ENCODE peak calls at places on chromosomes 5 and 9, in four cellular contexts. I, W, M and X are unnamed samples.
A peak's percentile ranks its signal among the peaks of the same experiment; 100 is the strongest.

GRCh38 chr5:74372051-74372450 is 268.5 kb downstream of the ENC1 start:
- DNase-seq in M (no peak), I (no peak), W (no peak), X (no peak)

GRCh38 chr5:5494489-5495402 is 72.3 kb downstream of the ICE1 start:
- DNase-seq in M (peak; percentile 98), W (no peak), I (peak; percentile 89), X (no peak)

GRCh38 chr5:53418844-53419243 is 61.6 kb upstream of the FST start:
- DNase-seq in I (no peak), W (no peak), M (no peak), X (no peak)

GRCh38 chr5:156595132-156595787 is 254.8 kb upstream of the PPP1R2B start:
- DNase-seq in I (peak; percentile 34), M (no peak), W (no peak), X (peak; percentile 93)

GRCh38 chr9:29974197-29974596 is 2400.9 kb upstream of the C9orf72 start:
- DNase-seq in I (no peak), W (no peak), M (no peak), X (no peak)

GRCh38 chr5:133467712-133468463 is 144.5 kb downstream of the FSTL4 start:
- DNase-seq in W (no peak), I (no peak), M (no peak), X (no peak)

GRCh38 chr9:72579880-72580570 is 58.6 kb downstream of the TMC1 start:
- DNase-seq in I (no peak), M (peak; percentile 17), W (no peak), X (no peak)

GRCh38 chr9:72480931-72481330 is 40.5 kb upstream of the TMC1 start:
- DNase-seq in W (no peak), M (no peak), I (no peak), X (no peak)

GRCh38 chr5:60399507-60399906 is 300.5 kb downstream of the DEPDC1B start:
- DNase-seq in I (no peak), W (no peak), M (no peak), X (no peak)

GRCh38 chr5:180128671-180129261 is 57.2 kb upstream of the RNF130 start:
- DNase-seq in I (no peak), W (no peak), M (no peak), X (peak; percentile 87)

DNA sequence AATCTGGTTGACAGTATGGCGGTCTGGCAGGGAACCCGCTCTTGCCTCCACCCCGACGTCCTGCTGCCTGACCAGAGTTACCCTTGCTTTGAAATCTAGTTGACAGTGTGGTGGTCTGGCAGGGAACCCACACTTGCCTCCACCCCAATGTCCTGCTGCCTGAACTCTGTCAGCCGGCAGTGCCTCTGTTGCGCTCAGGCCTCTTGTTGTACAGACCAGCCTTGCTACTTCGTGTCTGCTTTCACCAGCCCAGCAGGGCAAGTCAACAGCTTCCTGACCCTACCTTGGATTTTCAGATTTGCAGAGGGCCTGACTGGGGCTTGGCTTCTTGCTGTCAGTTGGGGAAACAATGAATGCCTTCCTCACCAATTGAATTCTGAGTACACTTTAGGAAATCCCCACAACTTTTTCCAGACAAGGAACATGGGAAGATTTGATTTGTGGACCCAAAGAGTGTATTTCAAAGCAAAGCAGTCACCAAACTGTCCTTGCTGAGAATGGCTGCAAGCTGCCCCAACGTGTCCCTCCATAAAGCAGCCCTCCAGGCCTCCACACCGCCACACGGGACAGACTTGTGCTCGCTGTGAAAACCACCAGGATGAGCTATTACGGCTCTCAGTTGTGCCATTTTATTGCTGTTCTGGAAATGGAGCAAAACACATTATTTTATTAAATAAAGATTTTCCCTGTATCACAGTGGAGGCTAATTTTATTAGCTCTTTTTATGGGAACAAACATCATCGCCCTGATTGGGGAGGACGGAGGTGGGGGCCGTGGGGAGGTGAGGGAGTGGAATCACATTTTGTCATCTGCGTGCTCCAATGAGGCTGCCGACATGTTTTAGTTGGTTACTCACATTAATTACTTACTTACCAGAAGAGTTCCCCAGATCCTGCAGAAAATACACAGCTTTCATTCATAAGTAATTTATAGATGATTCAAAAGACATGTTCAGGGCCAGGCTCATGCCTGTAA is 189.3 kb downstream of the AOPEP start:
- DNase-seq in W (no peak), M (no peak), I (no peak), X (peak; percentile 80)
- H3K4me1 ChIP-seq in W (peaks cover 44% of the 10 kb centered on the region), M (no peaks in the 10 kb centered on the region), I (peaks cover 4% of the 10 kb centered on the region), X (peaks cover 37% of the 10 kb centered on the region)

DNA sequence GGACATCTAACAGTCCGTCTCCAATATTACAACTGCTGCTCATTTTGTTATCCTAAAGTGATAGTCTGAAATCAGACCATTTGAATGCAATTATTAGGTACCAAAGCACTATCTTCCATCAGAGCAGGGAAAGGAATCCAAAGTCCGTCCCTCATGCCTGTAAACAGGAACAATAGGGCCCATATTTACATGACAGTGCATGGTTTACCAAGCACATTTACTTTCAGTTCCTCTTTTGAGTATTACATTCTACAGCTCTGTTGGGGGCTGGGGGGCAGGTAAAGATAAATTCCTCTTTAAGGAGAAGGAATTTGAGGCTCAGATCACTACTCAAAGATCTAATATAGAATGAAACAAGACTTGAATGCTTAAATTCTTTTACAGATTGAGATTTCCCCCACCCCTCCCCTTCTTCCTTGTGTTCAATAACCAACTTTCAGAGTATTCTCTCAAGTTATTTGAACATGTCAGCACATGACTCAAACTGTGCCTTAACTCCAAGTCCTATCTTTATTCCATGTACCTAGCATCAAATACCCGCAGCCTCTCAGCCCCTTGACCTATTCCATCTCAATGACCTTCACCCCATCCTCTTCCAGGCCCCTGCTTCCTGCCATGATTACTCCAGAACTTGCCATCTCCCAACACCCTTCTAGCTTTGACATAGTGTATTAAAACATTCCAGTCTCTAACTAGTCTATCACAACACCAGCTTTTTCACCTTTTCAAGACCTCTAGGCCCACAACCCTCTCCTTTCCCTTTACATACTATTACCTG is 71.0 kb downstream of the BRINP1 start:
- DNase-seq in M (no peak), W (no peak), I (no peak), X (no peak)
- TF ChIP-seq CTCF in M (no peak), W (no peak), I (no peak), X (no peak)

GRCh38 chr9:34983209-34983608 is 6.3 kb upstream of the DNAJB5 start:
- DNase-seq in I (no peak), M (no peak), W (no peak), X (no peak)
- H3K4me1 ChIP-seq in I (peaks cover 4% of the 10 kb centered on the region), M (no peaks in the 10 kb centered on the region), W (peaks cover 14% of the 10 kb centered on the region), X (peaks cover 2% of the 10 kb centered on the region)

DNA sequence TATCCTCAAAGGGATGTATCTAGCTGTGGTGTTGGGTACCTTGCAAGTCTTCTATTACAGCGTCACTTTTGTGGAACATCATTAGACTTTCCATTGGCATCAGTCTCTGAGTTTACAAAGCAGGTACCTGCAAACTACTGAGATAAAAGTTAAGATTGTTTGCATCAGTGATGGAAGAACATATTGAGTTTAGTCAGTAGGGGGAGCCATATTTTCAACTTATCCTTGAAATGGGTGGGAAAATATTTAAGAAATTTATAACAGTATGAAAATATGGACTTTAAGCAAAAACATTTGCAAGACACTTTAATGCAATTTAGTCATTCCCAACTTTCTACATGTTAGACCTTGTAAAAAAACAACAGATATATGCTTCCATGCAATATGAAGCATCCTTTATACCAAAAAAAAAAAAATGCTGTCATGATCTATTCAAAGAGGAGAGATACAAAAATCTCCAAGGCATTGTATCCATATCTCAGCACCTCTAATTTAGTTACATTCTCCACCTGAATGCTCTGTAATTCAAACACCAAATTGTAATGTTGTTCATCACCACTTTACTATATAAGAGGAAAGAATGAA is 98.6 kb upstream of the ADAMTS19 start:
- DNase-seq in M (no peak), W (no peak), I (no peak), X (no peak)
- TF ChIP-seq CTCF in M (no peak), W (no peak), I (no peak), X (peak; percentile 21)

DNA sequence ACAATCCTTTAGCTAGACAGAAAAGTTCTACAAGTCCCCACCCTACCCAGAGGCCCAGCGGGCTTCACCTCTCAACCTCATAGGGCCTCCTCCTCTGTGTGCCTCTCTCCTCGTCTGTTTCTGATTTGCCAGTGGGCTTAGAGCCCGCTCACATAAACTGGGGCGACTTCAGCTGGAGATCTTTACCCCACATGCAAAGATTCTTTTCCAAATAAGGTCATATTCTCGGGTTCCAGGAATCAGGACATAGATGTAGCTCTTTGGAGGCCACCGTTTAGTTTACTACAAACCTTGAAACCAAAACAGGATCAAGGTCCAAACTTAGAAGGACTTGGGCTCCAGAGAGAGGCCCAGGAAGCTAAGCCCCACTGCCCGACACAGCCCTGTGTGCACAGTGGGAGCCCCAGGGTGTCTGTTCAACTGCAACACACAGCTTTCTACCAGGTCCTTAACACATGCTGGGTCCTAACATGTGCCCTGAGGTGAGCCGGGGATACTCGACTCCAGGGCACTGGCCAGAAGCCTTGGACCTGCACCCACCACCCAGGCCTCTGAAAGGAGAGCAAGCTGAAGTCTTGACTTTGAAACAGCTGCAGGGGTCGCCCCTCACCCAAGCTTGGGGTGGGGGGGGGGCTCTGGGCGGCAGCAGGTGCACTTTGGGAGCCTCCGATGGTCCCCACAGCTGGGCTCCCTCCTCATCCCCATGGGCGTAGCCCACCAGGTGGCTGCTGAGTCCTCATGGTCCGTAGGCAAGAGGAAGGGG is 26.8 kb upstream of the SLC12A7 start:
- DNase-seq in W (no peak), M (no peak), I (no peak), X (no peak)
- H3K4me1 ChIP-seq in W (no peaks in the 10 kb centered on the region), M (peaks cover 38% of the 10 kb centered on the region), I (peaks cover 2% of the 10 kb centered on the region), X (peaks cover 12% of the 10 kb centered on the region)

DNA sequence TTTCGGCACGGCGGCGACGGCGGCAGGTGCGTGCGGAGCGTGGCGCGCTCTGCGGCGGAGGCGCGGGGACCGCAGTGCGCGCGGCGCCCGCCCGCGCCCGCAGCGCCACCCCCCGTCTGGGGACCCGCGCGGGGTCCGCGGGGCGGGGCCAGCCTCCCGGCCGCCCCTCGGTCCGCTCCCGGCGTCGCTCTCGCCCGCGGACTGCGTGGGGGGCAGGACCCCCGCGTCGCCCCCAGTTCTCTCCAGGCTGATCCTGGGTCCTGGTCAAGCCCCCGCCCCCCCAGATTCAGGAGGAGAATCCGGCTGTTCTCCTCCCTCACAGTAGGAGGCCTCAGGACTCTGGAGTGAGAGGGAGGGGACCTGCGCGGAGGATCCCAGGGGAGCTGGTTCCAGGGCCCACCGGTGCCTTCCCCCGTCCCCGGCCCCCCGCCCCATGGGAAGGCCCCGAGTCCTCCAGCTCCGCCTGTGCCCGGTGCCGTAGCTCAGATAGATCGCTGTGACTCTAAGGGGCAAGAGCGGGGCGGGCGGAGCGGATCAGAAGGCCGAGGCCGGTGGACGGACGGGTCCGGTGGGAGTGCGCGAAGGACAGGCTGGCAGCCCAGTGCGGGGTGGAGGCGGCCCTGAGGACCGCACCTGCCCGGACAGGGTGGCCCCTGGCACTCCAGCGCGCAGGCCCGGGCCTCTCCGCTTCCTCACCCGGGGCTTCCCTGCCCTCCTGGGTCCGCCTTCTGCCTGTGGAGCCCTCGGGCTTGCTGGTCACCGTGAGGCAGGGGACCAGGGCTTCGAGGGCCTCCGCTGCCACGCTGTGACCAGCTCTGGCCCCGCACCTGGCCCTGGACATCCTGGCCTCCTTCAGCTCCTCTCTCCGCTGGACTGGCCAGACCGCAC is at the start of gene RNF208:
- DNase-seq in M (no peak), W (no peak), I (no peak), X (no peak)
- TF ChIP-seq CTCF in M (no peak), W (no peak), I (no peak), X (no peak)

GRCh38 chr9:134367061-134367460 is 40.8 kb downstream of the RXRA start:
- DNase-seq in M (no peak), W (no peak), I (no peak), X (no peak)

GRCh38 chr9:134367796-134368490 is 41.7 kb downstream of the RXRA start:
- DNase-seq in W (no peak), M (no peak), I (no peak), X (no peak)

GRCh38 chr9:134370213-134370492 is 43.9 kb downstream of the RXRA start:
- DNase-seq in M (no peak), W (no peak), I (no peak), X (no peak)

GRCh38 chr9:134369416-134370212 is 43.4 kb downstream of the RXRA start:
- DNase-seq in W (no peak), M (peak; percentile 59), I (no peak), X (no peak)

GRCh38 chr9:134368571-134368970 is 42.3 kb downstream of the RXRA start:
- DNase-seq in W (no peak), I (no peak), M (no peak), X (no peak)
- H3K4me1 ChIP-seq in W (peaks cover 49% of the 10 kb centered on the region), I (peaks cover 51% of the 10 kb centered on the region), M (peaks cover 91% of the 10 kb centered on the region), X (peaks cover 95% of the 10 kb centered on the region)